ENCODE peak calls at places on chromosomes 3 and 15, in eight cellular contexts. D is ovary, M is breast epithelium, H is HCT116, U is stomach, J is heart left ventricle, X is IMR-90, N is gastrocnemius medialis. V is an unnamed sample.

GRCh38 chr3:180000500-180000899 is 36.2 kb downstream of the PEX5L start:
- DNase-seq in U (no peak), M (no peak), N (no peak), H (no peak), J (no peak), D (no peak), X (no peak), V (no peak)

GRCh38 chr3:149401215-149401925 is 23.9 kb upstream of the TM4SF1 start:
- DNase-seq in D (no peak), M (no peak), N (no peak), J (no peak), H (no peak), X (peak; percentile 90), U (peak; percentile 75), V (peak; percentile 55)

GRCh38 chr3:66397745-66398144 is 103.1 kb downstream of the LRIG1 start:
- DNase-seq in X (peak; percentile 34), D (no peak), J (peak; percentile 28), H (no peak), N (peak; percentile 63), U (no peak), M (no peak), V (no peak)

GRCh38 chr3:5019411-5020261 is 40.4 kb downstream of the BHLHE40 start:
- DNase-seq in X (no peak), M (no peak), H (no peak), J (no peak), D (no peak), N (no peak), U (peak; percentile 38), V (peak; percentile 47)

GRCh38 chr3:107847791-107848190 is 243.0 kb downstream of the CD47 start:
- DNase-seq in N (no peak), H (no peak), J (no peak), M (no peak), U (no peak), X (peak; percentile 32), D (no peak), V (no peak)

GRCh38 chr3:10997196-10997595 is 4.6 kb downstream of the SLC6A1 start:
- DNase-seq in H (no peak), J (no peak), N (no peak), U (no peak), D (no peak), M (no peak), X (no peak), V (no peak)

GRCh38 chr3:15667484-15667883 is 65.9 kb downstream of the BTD start:
- DNase-seq in X (no peak), N (no peak), M (no peak), H (no peak), D (no peak), J (no peak), U (no peak), V (no peak)

GRCh38 chr15:82653483-82653882 is 6.3 kb upstream of the CPEB1 start:
- DNase-seq in J (no peak), N (no peak), X (no peak), M (no peak), U (no peak), H (no peak), D (no peak), V (no peak)

GRCh38 chr3:129954509-129954908 is 20.0 kb upstream of the TRH start:
- DNase-seq in H (no peak), J (no peak), N (no peak), X (no peak), M (no peak), U (no peak), D (no peak), V (no peak)

GRCh38 chr3:129952956-129953355 is 21.6 kb upstream of the TRH start:
- DNase-seq in H (no peak), X (no peak), U (no peak), D (no peak), M (no peak), N (no peak), J (no peak), V (no peak)

GRCh38 chr3:129947916-129948315 is 26.6 kb upstream of the TRH start:
- DNase-seq in D (no peak), U (no peak), J (no peak), N (no peak), H (no peak), M (no peak), X (no peak), V (no peak)

GRCh38 chr3:129944709-129945108 is 29.8 kb upstream of the TRH start:
- DNase-seq in U (no peak), D (no peak), X (no peak), H (no peak), N (no peak), J (no peak), M (no peak), V (no peak)

GRCh38 chr3:129950318-129951046 is 24.0 kb upstream of the TRH start:
- DNase-seq in H (no peak), D (no peak), M (no peak), J (no peak), N (no peak), U (no peak), X (no peak), V (no peak)
- H3K4me1 ChIP-seq in H (no peaks in the 10 kb centered on the region), D (no peaks in the 10 kb centered on the region), M (no peaks in the 10 kb centered on the region), J (no peaks in the 10 kb centered on the region), N (no peaks in the 10 kb centered on the region), U (no peaks in the 10 kb centered on the region), X (no peaks in the 10 kb centered on the region), V (no peaks in the 10 kb centered on the region)

GRCh38 chr3:128301186-128302023 is 148.1 kb downstream of the EEFSEC start:
- DNase-seq in U (peak; percentile 4), X (no peak), N (no peak), M (no peak), D (no peak), J (no peak), H (no peak), V (no peak)

GRCh38 chr3:128297401-128298138 is 144.3 kb downstream of the EEFSEC start:
- DNase-seq in M (no peak), N (no peak), J (peak; percentile 66), U (peak; percentile 35), H (no peak), D (no peak), X (peak; percentile 21), V (no peak)

GRCh38 chr3:128293930-128294329 is 140.6 kb downstream of the EEFSEC start:
- DNase-seq in X (no peak), M (no peak), U (no peak), D (peak; percentile 3), J (peak; percentile 63), N (no peak), H (no peak), V (no peak)

GRCh38 chr3:128294999-128295468 is 141.8 kb downstream of the EEFSEC start:
- DNase-seq in J (no peak), N (no peak), D (no peak), U (no peak), X (no peak), H (no peak), M (no peak), V (peak; percentile 13)

DNA sequence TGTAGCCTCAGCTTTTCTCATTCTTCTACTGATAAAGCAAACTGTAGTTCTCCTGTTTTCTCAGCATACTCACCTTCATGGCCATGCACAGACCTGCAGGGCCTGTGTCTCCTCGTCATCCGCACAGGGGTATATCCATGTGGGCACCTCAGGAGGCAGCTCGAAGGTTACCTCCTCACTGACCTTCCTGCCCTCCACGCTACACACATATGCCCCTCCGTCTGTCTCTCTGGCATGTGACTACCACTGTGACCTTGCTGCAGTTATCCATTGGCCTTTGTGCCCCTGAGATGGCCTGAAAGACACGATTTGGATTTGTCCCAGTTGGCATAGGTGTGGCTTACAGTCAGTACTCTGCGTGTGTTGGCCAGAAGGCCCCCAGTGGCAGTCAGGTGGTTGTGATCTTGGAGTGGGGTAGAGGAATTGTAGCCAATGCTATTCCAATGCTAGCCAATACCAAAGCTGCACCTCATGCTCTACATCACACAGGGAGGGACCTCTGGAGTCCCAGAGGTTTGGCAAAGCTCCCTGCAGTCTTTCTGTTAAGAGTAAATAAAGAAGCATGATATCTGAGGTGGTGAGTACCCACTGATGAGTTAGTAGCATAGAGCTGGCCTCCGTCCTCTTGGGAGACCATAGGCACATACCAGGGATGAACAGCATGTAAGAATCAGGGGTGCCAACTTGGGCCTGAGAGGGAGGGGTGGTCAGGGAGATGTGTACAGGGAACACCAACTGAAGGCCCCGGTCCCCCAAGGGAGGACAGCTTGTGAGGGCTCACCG is 143.4 kb downstream of the EEFSEC start:
- DNase-seq in X (no peak), M (no peak), N (no peak), J (peak; percentile 84), U (peak; percentile 18), D (no peak), H (no peak), V (peak; percentile 10)
- H3K27ac ChIP-seq in X (no peak overlapping the region), M (no peak overlapping the region), N (no peak overlapping the region), J (peak overlapping the region; percentile 52), U (no peak overlapping the region), D (no peak overlapping the region), H (no peak overlapping the region), V (no peak overlapping the region)

DNA sequence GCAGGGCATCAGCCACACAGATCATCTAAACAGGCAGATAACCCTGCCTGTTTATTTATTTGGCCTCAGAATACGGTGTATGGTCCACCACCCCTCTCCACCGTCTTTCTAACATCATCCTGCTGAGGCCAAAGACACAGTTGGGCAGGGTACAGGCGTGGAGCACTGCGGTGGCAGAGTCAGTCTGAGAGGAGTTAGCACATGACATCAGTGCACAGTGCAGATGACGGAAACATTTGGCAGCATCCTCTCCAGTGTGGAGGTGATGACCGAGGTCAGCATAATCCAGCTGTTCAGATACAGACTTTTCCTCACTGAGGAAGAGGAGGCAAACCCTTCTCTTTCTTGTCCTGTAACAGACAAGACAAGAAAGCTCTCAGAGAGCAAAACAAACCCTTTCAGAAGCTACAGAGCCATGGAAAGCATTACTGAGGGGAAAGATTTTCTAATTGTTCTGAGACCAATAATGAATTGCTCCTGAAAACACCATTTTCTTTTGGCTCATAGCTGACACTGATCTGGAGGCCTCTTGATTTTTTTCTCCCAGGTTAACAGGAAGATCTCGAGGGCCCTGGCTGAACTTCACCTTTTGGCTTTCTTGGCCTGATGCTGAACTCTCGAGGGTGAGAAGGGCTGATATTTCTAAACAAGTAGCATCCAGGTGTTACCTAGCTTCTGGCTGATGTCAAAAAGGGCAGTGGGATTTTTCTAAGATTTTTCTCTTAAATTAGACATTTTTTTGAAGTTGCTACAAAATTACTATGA is 20.1 kb upstream of the NFKBIZ start:
- DNase-seq in J (peak; percentile 76), H (no peak), D (peak; percentile 76), M (no peak), N (peak; percentile 63), U (peak; percentile 42), X (peak; percentile 85), V (peak; percentile 80)
- TF ChIP-seq POLR2A in J (no peak), H (no peak), D (peak; percentile 19), M (no peak), N (peak; percentile 24), U (no peak), X (no peak), V (no peak)

GRCh38 chr3:157094751-157095480 is 65.0 kb downstream of the CCNL1 start:
- DNase-seq in H (no peak), D (no peak), J (peak; percentile 27), U (no peak), X (peak; percentile 52), M (no peak), N (no peak), V (no peak)

GRCh38 chr3:157093096-157093495 is 66.9 kb downstream of the CCNL1 start:
- DNase-seq in D (no peak), N (no peak), U (no peak), H (no peak), M (no peak), J (peak; percentile 37), X (no peak), V (no peak)

GRCh38 chr3:157096328-157096727 is 63.6 kb downstream of the CCNL1 start:
- DNase-seq in D (no peak), X (no peak), M (no peak), U (no peak), J (no peak), N (no peak), H (no peak), V (no peak)

GRCh38 chr3:157092219-157092618 is 67.7 kb downstream of the CCNL1 start:
- DNase-seq in M (no peak), D (no peak), H (no peak), X (no peak), U (no peak), J (no peak), N (no peak), V (no peak)

GRCh38 chr3:157094301-157094700 is 65.6 kb downstream of the CCNL1 start:
- DNase-seq in U (no peak), H (no peak), D (no peak), N (no peak), J (no peak), X (no peak), M (no peak), V (no peak)
- H3K4me1 ChIP-seq in U (peaks cover 33% of the 10 kb centered on the region), H (peaks cover 12% of the 10 kb centered on the region), D (peaks cover 5% of the 10 kb centered on the region), N (peaks cover 10% of the 10 kb centered on the region), J (peaks cover 6% of the 10 kb centered on the region), X (peaks cover 34% of the 10 kb centered on the region), M (no peaks in the 10 kb centered on the region), V (peaks cover 3% of the 10 kb centered on the region)

V was measured in Peyer's patch.